ENCODE peak calls at places on chromosomes 1 and 21, in nine cellular contexts. Z is stimulated activated CD4-positive, alpha-beta T cell treated with anti-CD3 and anti-CD28 coated beads, Interleukin-1b, Interleukin-23, amount 100 ng/mL, for 24 hours; J is IMR-90; R is NCI-H1092 treated with DMSO at 0.1 percent for 48 hours; G is activated T-cell treated with anti-CD3 and anti-CD28 coated beads, Interleukin-2, amount 50 U/mL, for 24 hours; W is GM04503; D is AG10803; F is HT1080; T is tibial artery. C is an unnamed sample.

GRCh38 chr1:33661791-33662190 is 189.3 kb downstream of the ZSCAN20 start:
- DNase-seq in F (no peak), R (peak), G (no peak), W (no peak), T (no peak), D (no peak), J (no peak), Z (no peak), C (no peak)

GRCh38 chr21:44513389-44514217 is 26.4 kb downstream of the KRTAP10-1 start:
- DNase-seq in T (no peak), D (no peak), Z (no peak), G (no peak), R (peak), F (no peak), W (no peak), J (no peak), C (no peak)

GRCh38 chr1:183349201-183349711 is 68.9 kb downstream of the NMNAT2 start:
- DNase-seq in J (peak), R (no peak), T (no peak), G (no peak), F (peak), Z (no peak), W (peak), D (peak), C (no peak)

GRCh38 chr21:42503711-42504110 is 7.7 kb upstream of the RSPH1 start:
- DNase-seq in D (no peak), F (no peak), R (no peak), T (no peak), J (no peak), Z (no peak), G (no peak), W (no peak), C (no peak)

GRCh38 chr1:198064181-198064580 is 92.6 kb upstream of the NEK7 start:
- DNase-seq in R (no peak), W (no peak), Z (no peak), T (no peak), F (no peak), G (no peak), J (peak), D (peak), C (no peak)

GRCh38 chr21:27369962-27370578 is 403.2 kb upstream of the ADAMTS5 start:
- DNase-seq in R (no peak), T (no peak), J (no peak), D (no peak), W (no peak), G (no peak), Z (no peak), F (no peak), C (no peak)

GRCh38 chr21:42474043-42474831 is 21.8 kb downstream of the RSPH1 start:
- DNase-seq in D (no peak), T (peak), G (peak), J (no peak), R (no peak), F (peak), W (no peak), Z (no peak), C (no peak)

GRCh38 chr1:26278835-26279597 is 870 bp upstream of the SH3BGRL3 start:
- DNase-seq in R (no peak), J (peak), D (peak), W (peak), Z (no peak), T (peak), F (peak), G (peak), C (no peak)

GRCh38 chr1:36119451-36119850 is 5.6 kb downstream of the COL8A2 start:
- DNase-seq in R (no peak), D (peak), T (no peak), G (no peak), J (no peak), F (no peak), Z (no peak), W (no peak), C (no peak)

GRCh38 chr1:18951818-18952391 is 4.6 kb downstream of the IFFO2 start:
- DNase-seq in F (no peak), Z (no peak), W (no peak), T (no peak), D (peak), J (no peak), R (no peak), G (peak), C (peak)

GRCh38 chr1:41516168-41516961 is 31.9 kb upstream of the EDN2 start:
- DNase-seq in D (peak), R (peak), Z (peak), T (peak), G (peak), W (no peak), F (peak), J (peak), C (peak)

GRCh38 chr21:45932922-45933502 is 48.6 kb upstream of the COL6A1 start:
- DNase-seq in G (no peak), Z (no peak), J (no peak), T (no peak), R (no peak), D (no peak), F (no peak), W (no peak), C (no peak)

GRCh38 chr1:111507411-111508201 is 4.2 kb upstream of the ADORA3 start:
- DNase-seq in J (peak), Z (no peak), G (peak), T (peak), D (peak), W (no peak), R (no peak), F (peak), C (peak)

GRCh38 chr21:43209575-43210453 is 41.0 kb downstream of the CRYAA start:
- DNase-seq in Z (no peak), F (peak), R (no peak), T (peak), J (peak), G (peak), W (no peak), D (peak), C (no peak)

GRCh38 chr1:198106007-198106406 is 50.8 kb upstream of the NEK7 start:
- DNase-seq in G (no peak), D (no peak), Z (no peak), F (no peak), R (no peak), T (no peak), J (no peak), W (no peak), C (no peak)

GRCh38 chr1:182065126-182065845 is 3.8 kb upstream of the ZNF648 start:
- DNase-seq in F (no peak), D (no peak), Z (no peak), W (no peak), R (no peak), T (no peak), G (no peak), J (no peak), C (no peak)

GRCh38 chr21:42629856-42630410 is 23.5 kb upstream of the PDE9A start:
- DNase-seq in Z (no peak), R (no peak), J (no peak), T (peak), F (no peak), W (no peak), G (no peak), D (no peak), C (no peak)

GRCh38 chr1:205600085-205600484 is 31.7 kb downstream of the ELK4 start:
- DNase-seq in W (no peak), F (peak), G (no peak), Z (no peak), R (no peak), T (no peak), J (peak), D (no peak), C (peak)

GRCh38 chr1:66022904-66023620 is 230.4 kb downstream of the PDE4B start:
- DNase-seq in G (no peak), W (no peak), Z (no peak), J (peak), T (no peak), D (peak), R (no peak), F (no peak), C (no peak)

C was measured in CD4-positive, CD25-positive, alpha-beta regulatory T cell.